ENCODE peak calls at places on chromosome 17, in five cellular contexts. One of them, this sample, is unnamed.

GRCh38 chr17:20982589-20983358 is 60.0 kb downstream of the USP22 start:
- DNase-seq in stimulated activated CD4-positive, alpha-beta T cell treated with anti-CD3 and anti-CD28 coated beads, Interleukin-1b, Interleukin-23, amount 100 ng/mL, for 48 hours: no peak
- DNase-seq in caudate nucleus: no peak
- DNase-seq in iris pigment epithelial cell: no peak
- DNase-seq in HTR-8/SVneo: no peak
- DNase-seq in this sample: no peak

GRCh38 chr17:83189013-83189672 is 109.7 kb downstream of the METRNL start:
- DNase-seq in HTR-8/SVneo: no peak
- DNase-seq in iris pigment epithelial cell: no peak
- DNase-seq in stimulated activated CD4-positive, alpha-beta T cell treated with anti-CD3 and anti-CD28 coated beads, Interleukin-1b, Interleukin-23, amount 100 ng/mL, for 48 hours: no peak
- DNase-seq in caudate nucleus: no peak
- DNase-seq in this sample: no peak

GRCh38 chr17:47119746-47120520 is 69.2 kb downstream of the CDC27 start:
- DNase-seq in stimulated activated CD4-positive, alpha-beta T cell treated with anti-CD3 and anti-CD28 coated beads, Interleukin-1b, Interleukin-23, amount 100 ng/mL, for 48 hours: no peak
- DNase-seq in caudate nucleus: no peak
- DNase-seq in HTR-8/SVneo: peak
- DNase-seq in iris pigment epithelial cell: peak
- DNase-seq in this sample: peak

GRCh38 chr17:31466096-31466495 is 74.6 kb downstream of the RAB11FIP4 start:
- DNase-seq in caudate nucleus: no peak
- DNase-seq in HTR-8/SVneo: no peak
- DNase-seq in iris pigment epithelial cell: no peak
- DNase-seq in stimulated activated CD4-positive, alpha-beta T cell treated with anti-CD3 and anti-CD28 coated beads, Interleukin-1b, Interleukin-23, amount 100 ng/mL, for 48 hours: no peak
- DNase-seq in this sample: no peak

GRCh38 chr17:83202002-83203000 is 122.9 kb downstream of the METRNL start:
- DNase-seq in stimulated activated CD4-positive, alpha-beta T cell treated with anti-CD3 and anti-CD28 coated beads, Interleukin-1b, Interleukin-23, amount 100 ng/mL, for 48 hours: peak
- DNase-seq in caudate nucleus: no peak
- DNase-seq in iris pigment epithelial cell: no peak
- DNase-seq in HTR-8/SVneo: no peak
- DNase-seq in this sample: peak

GRCh38 chr17:68457168-68457538 is at the start of gene WIPI1:
- DNase-seq in iris pigment epithelial cell: no peak
- DNase-seq in caudate nucleus: no peak
- DNase-seq in HTR-8/SVneo: no peak
- DNase-seq in stimulated activated CD4-positive, alpha-beta T cell treated with anti-CD3 and anti-CD28 coated beads, Interleukin-1b, Interleukin-23, amount 100 ng/mL, for 48 hours: no peak
- DNase-seq in this sample: peak

GRCh38 chr17:16924701-16925440 is 47.0 kb downstream of the TNFRSF13B start:
- DNase-seq in HTR-8/SVneo: no peak
- DNase-seq in caudate nucleus: no peak
- DNase-seq in iris pigment epithelial cell: no peak
- DNase-seq in stimulated activated CD4-positive, alpha-beta T cell treated with anti-CD3 and anti-CD28 coated beads, Interleukin-1b, Interleukin-23, amount 100 ng/mL, for 48 hours: no peak
- DNase-seq in this sample: no peak

GRCh38 chr17:41772218-41772585 is 14.3 kb downstream of the JUP start:
- DNase-seq in iris pigment epithelial cell: no peak
- DNase-seq in HTR-8/SVneo: no peak
- DNase-seq in stimulated activated CD4-positive, alpha-beta T cell treated with anti-CD3 and anti-CD28 coated beads, Interleukin-1b, Interleukin-23, amount 100 ng/mL, for 48 hours: no peak
- DNase-seq in caudate nucleus: no peak
- DNase-seq in this sample: no peak

GRCh38 chr17:77210331-77210730 is 69.6 kb downstream of the SEC14L1 start:
- DNase-seq in HTR-8/SVneo: no peak
- DNase-seq in iris pigment epithelial cell: no peak
- DNase-seq in caudate nucleus: no peak
- DNase-seq in stimulated activated CD4-positive, alpha-beta T cell treated with anti-CD3 and anti-CD28 coated beads, Interleukin-1b, Interleukin-23, amount 100 ng/mL, for 48 hours: no peak
- DNase-seq in this sample: no peak